ENCODE peak calls at places on chromosomes 6 and 20, in nine cellular contexts. S, J, L, N, A, D, V, P and R are unnamed samples.

GRCh38 chr6:27138837-27139752 is 108.4 kb upstream of the PRSS16 start:
- DNase-seq in S (no peak), J (no peak), L (peak; percentile 97), N (peak; percentile 63), A (no peak), D (peak; percentile 84), V (no peak), P (peak; percentile 36), R (no peak)

GRCh38 chr20:6613280-6613861 is 154.1 kb upstream of the BMP2 start:
- DNase-seq in S (no peak), J (no peak), L (no peak), N (no peak), A (no peak), D (no peak), V (peak; percentile 71), P (no peak), R (no peak)

GRCh38 chr6:129759851-129760595 is 50.0 kb upstream of the ARHGAP18 start:
- DNase-seq in S (no peak), J (no peak), L (no peak), N (no peak), A (no peak), D (no peak), V (no peak), P (no peak), R (no peak)

GRCh38 chr6:37209461-37210205 is 39.7 kb downstream of the PIM1 start:
- DNase-seq in S (no peak), J (no peak), L (no peak), N (no peak), A (no peak), D (no peak), V (no peak), P (no peak), R (no peak)

GRCh38 chr6:143675946-143676345 is 1.8 kb upstream of the PHACTR2 start:
- DNase-seq in S (no peak), J (no peak), L (no peak), N (no peak), A (no peak), D (no peak), V (peak; percentile 73), P (no peak), R (no peak)

GRCh38 chr20:10649817-10650200 is 24.0 kb downstream of the JAG1 start:
- DNase-seq in S (no peak), J (no peak), L (no peak), N (no peak), A (no peak), D (no peak), V (no peak), P (peak; percentile 5), R (no peak)

GRCh38 chr20:40160151-40160550 is 528.9 kb downstream of the MAFB start:
- DNase-seq in S (no peak), J (peak; percentile 46), L (peak; percentile 87), N (peak; percentile 73), A (peak; percentile 41), D (peak; percentile 68), V (peak; percentile 33), P (peak; percentile 16), R (no peak)

GRCh38 chr20:41232971-41233926 is 84.3 kb downstream of the ZHX3 start:
- DNase-seq in S (no peak), J (peak; percentile 31), L (no peak), N (no peak), A (no peak), D (no peak), V (peak; percentile 79), P (no peak), R (no peak)

GRCh38 chr20:9407805-9408421 is 106.5 kb upstream of the LAMP5 start:
- DNase-seq in S (peak; percentile 22), J (peak; percentile 53), L (peak; percentile 79), N (peak; percentile 72), A (peak; percentile 60), D (peak; percentile 67), V (peak; percentile 92), P (peak; percentile 39), R (no peak)

GRCh38 chr6:82711992-82712788 is 348.6 kb downstream of the TPBG start:
- DNase-seq in S (no peak), J (no peak), L (no peak), N (no peak), A (no peak), D (no peak), V (no peak), P (no peak), R (no peak)

GRCh38 chr6:35919827-35920751 is 809 bp downstream of the SRPK1 start:
- DNase-seq in S (peak; percentile 44), J (peak; percentile 42), L (peak; percentile 58), N (peak; percentile 74), A (peak; percentile 41), D (peak; percentile 62), V (peak; percentile 83), P (no peak), R (no peak)

GRCh38 chr20:62929051-62929538 is 2.8 kb upstream of the DIDO1 start:
- DNase-seq in S (peak; percentile 79), J (peak; percentile 54), L (peak; percentile 96), N (peak; percentile 75), A (no peak), D (peak; percentile 75), V (peak; percentile 34), P (peak; percentile 53), R (no peak)

GRCh38 chr6:79669766-79670165 is 38.6 kb downstream of the SH3BGRL2 start:
- DNase-seq in S (no peak), J (no peak), L (no peak), N (no peak), A (no peak), D (no peak), V (no peak), P (no peak), R (no peak)

GRCh38 chr6:79670789-79671188 is 39.7 kb downstream of the SH3BGRL2 start:
- DNase-seq in S (no peak), J (no peak), L (peak; percentile 27), N (no peak), A (no peak), D (no peak), V (no peak), P (no peak), R (no peak)

GRCh38 chr6:79668381-79668780 is 37.3 kb downstream of the SH3BGRL2 start:
- DNase-seq in S (no peak), J (no peak), L (no peak), N (no peak), A (no peak), D (no peak), V (no peak), P (no peak), R (no peak)

GRCh38 chr6:79665725-79666551 is 34.8 kb downstream of the SH3BGRL2 start:
- DNase-seq in S (no peak), J (no peak), L (no peak), N (peak; percentile 54), A (no peak), D (no peak), V (no peak), P (no peak), R (no peak)

DNA sequence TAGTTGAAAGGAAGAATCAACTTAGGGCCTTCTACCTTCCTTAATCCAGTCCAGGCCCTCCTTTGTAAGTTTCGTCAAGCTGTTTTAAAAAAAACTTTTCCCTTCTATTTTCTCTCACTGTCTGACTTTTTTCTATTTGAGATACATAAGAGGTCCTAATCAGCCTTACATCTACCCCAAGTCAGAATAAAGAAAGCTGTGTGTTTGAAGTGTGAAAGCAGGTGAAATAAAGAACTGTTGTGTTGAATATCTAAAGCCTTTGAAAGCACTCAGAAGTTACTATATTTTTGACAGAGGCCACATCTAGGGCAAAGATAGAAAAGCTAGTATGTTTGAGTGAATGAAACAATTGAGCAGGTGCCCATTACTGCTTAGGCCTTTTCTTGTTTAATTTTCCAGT is 35.5 kb downstream of the SH3BGRL2 start:
- DNase-seq in S (no peak), J (no peak), L (no peak), N (no peak), A (no peak), D (no peak), V (no peak), P (no peak), R (no peak)
- H3K27ac ChIP-seq in S (peak overlapping the region; percentile 62), J (no peak overlapping the region), L (no peak overlapping the region), N (peak overlapping the region; percentile 89), A (no peak overlapping the region), D (peak overlapping the region; percentile 18), V (no peak overlapping the region), P (no peak overlapping the region), R (no peak overlapping the region)

DNA sequence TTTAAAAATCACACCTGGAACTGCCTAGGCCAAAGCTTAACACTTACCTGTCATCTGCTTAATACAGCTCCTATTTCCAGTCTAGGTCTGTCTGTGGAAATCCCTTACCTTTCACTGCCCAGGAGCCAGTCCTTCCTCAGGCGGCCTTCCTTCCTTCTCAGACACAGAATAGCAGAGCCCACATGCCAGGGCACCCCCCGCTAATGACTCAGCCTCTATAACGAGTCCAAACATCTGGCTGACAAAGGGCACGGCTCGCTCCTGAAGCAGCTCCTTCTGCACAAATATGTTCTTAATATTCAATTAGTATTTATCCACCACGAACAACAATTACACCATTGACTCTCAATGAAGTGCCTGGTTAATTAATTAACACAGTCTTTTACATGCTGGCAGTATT is 158.4 kb upstream of the MLN start:
- DNase-seq in S (no peak), J (no peak), L (no peak), N (no peak), A (peak; percentile 6), D (no peak), V (peak; percentile 34), P (no peak), R (peak; percentile 48)
- H3K27ac ChIP-seq in S (no peak overlapping the region), J (no peak overlapping the region), L (no peak overlapping the region), N (no peak overlapping the region), A (no peak overlapping the region), D (no peak overlapping the region), V (no peak overlapping the region), P (no peak overlapping the region), R (no peak overlapping the region)

GRCh38 chr6:158807515-158808441 is 11.4 kb downstream of the EZR start:
- DNase-seq in S (no peak), J (no peak), L (peak; percentile 44), N (no peak), A (no peak), D (no peak), V (no peak), P (no peak), R (no peak)
- H3K27ac ChIP-seq in S (peak overlapping the region; percentile 22), J (peak overlapping the region; percentile 65), L (peak overlapping the region; percentile 73), N (no peak overlapping the region), A (no peak overlapping the region), D (no peak overlapping the region), V (no peak overlapping the region), P (no peak overlapping the region), R (peak overlapping the region; percentile 38)

GRCh38 chr6:149224399-149224798 is 93.1 kb upstream of the TAB2 start:
- DNase-seq in S (no peak), J (peak; percentile 71), L (no peak), N (no peak), A (no peak), D (no peak), V (no peak), P (no peak), R (no peak)
- H3K27ac ChIP-seq in S (no peak overlapping the region), J (peak overlapping the region; percentile 38), L (no peak overlapping the region), N (no peak overlapping the region), A (no peak overlapping the region), D (no peak overlapping the region), V (no peak overlapping the region), P (no peak overlapping the region), R (no peak overlapping the region)

GRCh38 chr20:35907017-35907685 is 47.2 kb downstream of the SCAND1 start:
- DNase-seq in S (no peak), J (peak; percentile 19), L (no peak), N (peak; percentile 7), A (no peak), D (no peak), V (no peak), P (peak; percentile 23), R (no peak)
- H3K27ac ChIP-seq in S (no peak overlapping the region), J (no peak overlapping the region), L (peak overlapping the region; percentile 73), N (peak overlapping the region; percentile 31), A (no peak overlapping the region), D (no peak overlapping the region), V (no peak overlapping the region), P (no peak overlapping the region), R (no peak overlapping the region)